ENCODE peak calls at places on chromosomes 5 and 9, in seven cellular contexts. S is T-cell, M is AG20443, W is iPS-NIHi11, T is IMR-90, C is neural crest cell, L is tibial nerve. Z is an unnamed sample.
A peak's percentile ranks its signal among the peaks of the same experiment; 100 is the strongest.

GRCh38 chr9:29511680-29512079 is 1938.4 kb upstream of the C9orf72 start:
- DNase-seq in S (no peak), M (no peak), W (peak; percentile 59), T (no peak), C (no peak), L (no peak), Z (no peak)

GRCh38 chr9:92850898-92851297 is 26.9 kb downstream of the ZNF484 start:
- DNase-seq in S (no peak), M (no peak), W (no peak), T (no peak), C (no peak), L (no peak), Z (no peak)

GRCh38 chr5:175878544-175879438 is 7.4 kb downstream of the CPLX2 start:
- DNase-seq in S (no peak), M (no peak), W (peak; percentile 74), T (no peak), C (no peak), L (no peak), Z (no peak)

GRCh38 chr5:5270958-5271605 is 131.0 kb downstream of the ADAMTS16 start:
- DNase-seq in S (no peak), M (peak; percentile 91), W (peak; percentile 83), T (peak; percentile 40), C (peak; percentile 63), L (peak; percentile 66), Z (no peak)

GRCh38 chr5:171309526-171310333 is 682 bp downstream of the TLX3 start:
- DNase-seq in S (no peak), M (no peak), W (peak; percentile 52), T (no peak), C (no peak), L (no peak), Z (no peak)

GRCh38 chr5:152142845-152143469 is 218.3 kb upstream of the GLRA1 start:
- DNase-seq in S (peak; percentile 26), M (peak; percentile 81), W (peak; percentile 80), T (peak; percentile 50), C (peak; percentile 81), L (peak; percentile 18), Z (peak; percentile 1)

GRCh38 chr9:130847306-130848217 is 12.5 kb downstream of the ABL1 start:
- DNase-seq in S (no peak), M (peak; percentile 91), W (peak; percentile 67), T (peak; percentile 100), C (no peak), L (peak; percentile 84), Z (peak; percentile 75)

GRCh38 chr9:89461302-89461701 is 36.6 kb downstream of the SEMA4D start:
- DNase-seq in S (no peak), M (peak; percentile 60), W (no peak), T (peak; percentile 83), C (no peak), L (no peak), Z (no peak)

GRCh38 chr9:135655317-135656003 is 7.6 kb upstream of the LCN9 start:
- DNase-seq in S (no peak), M (peak; percentile 14), W (no peak), T (no peak), C (no peak), L (no peak), Z (no peak)

GRCh38 chr5:37668524-37669047 is 171.3 kb downstream of the GDNF start:
- DNase-seq in S (no peak), M (peak; percentile 89), W (peak; percentile 62), T (peak; percentile 100), C (no peak), L (no peak), Z (no peak)

GRCh38 chr5:75716715-75717081 is 539 bp downstream of the POC5 start:
- DNase-seq in S (no peak), M (no peak), W (peak; percentile 19), T (no peak), C (peak; percentile 6), L (no peak), Z (no peak)

GRCh38 chr9:105911104-105911911 is 217.0 kb downstream of the TMEM38B start:
- DNase-seq in S (no peak), M (no peak), W (peak; percentile 57), T (no peak), C (no peak), L (no peak), Z (no peak)

GRCh38 chr5:172697123-172698121 is 56.4 kb downstream of the NEURL1B start:
- DNase-seq in S (peak; percentile 77), M (peak; percentile 90), W (peak; percentile 83), T (peak; percentile 78), C (peak; percentile 95), L (peak; percentile 83), Z (no peak)

GRCh38 chr5:172870261-172870806 is 36.3 kb downstream of the ERGIC1 start:
- DNase-seq in S (no peak), M (peak; percentile 75), W (no peak), T (peak; percentile 97), C (no peak), L (no peak), Z (no peak)

GRCh38 chr9:136679431-136679941 is 7.8 kb downstream of the AGPAT2 start:
- DNase-seq in S (no peak), M (no peak), W (no peak), T (no peak), C (no peak), L (no peak), Z (no peak)

GRCh38 chr5:103041071-103041676 is 78.8 kb downstream of the GIN1 start:
- DNase-seq in S (no peak), M (peak; percentile 20), W (no peak), T (peak; percentile 65), C (no peak), L (no peak), Z (peak; percentile 18)

GRCh38 chr9:114611516-114612271 is 603 bp downstream of the TMEM268 start:
- DNase-seq in S (peak; percentile 31), M (peak; percentile 86), W (peak; percentile 83), T (peak; percentile 58), C (peak; percentile 41), L (peak; percentile 25), Z (no peak)

GRCh38 chr5:164345173-164345572 is 839.8 kb downstream of the MAT2B start:
- DNase-seq in S (no peak), M (no peak), W (no peak), T (peak; percentile 50), C (no peak), L (no peak), Z (no peak)

GRCh38 chr5:125798311-125798710 is 624.9 kb upstream of the GRAMD2B start:
- DNase-seq in S (no peak), M (no peak), W (no peak), T (peak; percentile 42), C (peak; percentile 14), L (no peak), Z (peak; percentile 16)

GRCh38 chr9:221989-222776 is 7.5 kb downstream of the DOCK8 start:
- DNase-seq in S (no peak), M (no peak), W (no peak), T (no peak), C (no peak), L (no peak), Z (no peak)

GRCh38 chr5:150582281-150582791 is 58.1 kb upstream of the SYNPO start:
- DNase-seq in S (no peak), M (no peak), W (no peak), T (peak; percentile 69), C (no peak), L (no peak), Z (no peak)

GRCh38 chr5:180872419-180872818 is 11.3 kb upstream of the ZFP62 start:
- DNase-seq in S (no peak), M (no peak), W (no peak), T (no peak), C (no peak), L (no peak), Z (no peak)

GRCh38 chr9:14497476-14497875 is 183.5 kb upstream of the NFIB start:
- DNase-seq in S (no peak), M (no peak), W (no peak), T (no peak), C (no peak), L (no peak), Z (no peak)

GRCh38 chr9:71984388-71985069 is 73.1 kb downstream of the C9orf85 start:
- DNase-seq in S (no peak), M (peak; percentile 93), W (peak; percentile 12), T (peak; percentile 77), C (no peak), L (no peak), Z (no peak)

GRCh38 chr5:27702339-27702820 is 664.0 kb upstream of the CDH9 start:
- DNase-seq in S (no peak), M (no peak), W (peak; percentile 48), T (no peak), C (no peak), L (no peak), Z (no peak)

GRCh38 chr5:123696948-123697347 is 185.0 kb downstream of the CSNK1G3 start:
- DNase-seq in S (no peak), M (peak; percentile 60), W (no peak), T (peak; percentile 7), C (no peak), L (no peak), Z (no peak)

GRCh38 chr5:112279082-112279481 is 140.0 kb downstream of the EPB41L4A start:
- DNase-seq in S (no peak), M (peak; percentile 11), W (no peak), T (no peak), C (no peak), L (no peak), Z (no peak)

GRCh38 chr9:19975499-19975898 is 186.7 kb upstream of the SLC24A2 start:
- DNase-seq in S (no peak), M (no peak), W (no peak), T (no peak), C (no peak), L (no peak), Z (no peak)

GRCh38 chr5:105587963-105588662 is 2025.5 kb upstream of the NUDT12 start:
- DNase-seq in S (no peak), M (no peak), W (no peak), T (no peak), C (no peak), L (no peak), Z (no peak)

Z was measured in SK-N-MC.